ENCODE peak calls at places on chromosomes 5 and 9, in five cellular contexts. C, O, K, X and P are unnamed samples.
A peak's percentile ranks its signal among the peaks of the same experiment; 100 is the strongest.

GRCh38 chr5:112121268-112121667 is 297.8 kb downstream of the EPB41L4A start:
- DNase-seq in C (no peak), O (no peak), K (no peak), X (no peak), P (no peak)

GRCh38 chr9:21709464-21710058 is 92.9 kb upstream of the MTAP start:
- DNase-seq in C (peak; percentile 80), O (no peak), K (peak; percentile 37), X (no peak), P (peak; percentile 24)

GRCh38 chr9:138098908-138099791 is 221.6 kb downstream of the CACNA1B start:
- DNase-seq in C (no peak), O (no peak), K (no peak), X (no peak), P (peak; percentile 4)

GRCh38 chr9:35757527-35758275 is 3.6 kb upstream of the MSMP start:
- DNase-seq in C (no peak), O (no peak), K (peak; percentile 35), X (no peak), P (peak; percentile 72)

GRCh38 chr5:82815871-82816270 is 261.3 kb downstream of the TMEM167A start:
- DNase-seq in C (no peak), O (no peak), K (no peak), X (no peak), P (no peak)

GRCh38 chr5:66807743-66808142 is 211.6 kb downstream of the MAST4 start:
- DNase-seq in C (peak; percentile 2), O (no peak), K (peak; percentile 7), X (no peak), P (peak; percentile 39)

GRCh38 chr5:55441954-55442353 is 92.8 kb downstream of the PLPP1 start:
- DNase-seq in C (no peak), O (no peak), K (no peak), X (no peak), P (no peak)

GRCh38 chr9:128174062-128174461 is 14.0 kb downstream of the BBLN start:
- DNase-seq in C (no peak), O (no peak), K (no peak), X (no peak), P (no peak)

GRCh38 chr5:14864181-14864812 is 7.3 kb downstream of the ANKH start:
- DNase-seq in C (no peak), O (no peak), K (no peak), X (no peak), P (no peak)

GRCh38 chr9:123174079-123174478 is 94.3 kb downstream of the STRBP start:
- DNase-seq in C (no peak), O (no peak), K (no peak), X (no peak), P (no peak)

GRCh38 chr9:76192013-76192412 is 202.2 kb downstream of the RFK start:
- DNase-seq in C (no peak), O (no peak), K (no peak), X (no peak), P (no peak)

GRCh38 chr5:157172408-157172807 is 6.3 kb upstream of the GARIN3 start:
- DNase-seq in C (no peak), O (no peak), K (no peak), X (peak; percentile 98), P (no peak)

GRCh38 chr9:34988218-34989055 is 1.1 kb upstream of the DNAJB5 start:
- DNase-seq in C (no peak), O (peak; percentile 46), K (no peak), X (no peak), P (peak; percentile 54)

GRCh38 chr9:27183151-27183550 is 74.1 kb downstream of the TEK start:
- DNase-seq in C (no peak), O (no peak), K (no peak), X (no peak), P (no peak)

GRCh38 chr9:116687074-116687761 is at the start of gene TRIM32:
- DNase-seq in C (peak; percentile 51), O (peak; percentile 97), K (peak; percentile 86), X (peak; percentile 51), P (peak; percentile 98)

GRCh38 chr5:56814361-56814962 is 887 bp upstream of the MAP3K1 start:
- DNase-seq in C (no peak), O (no peak), K (peak; percentile 28), X (no peak), P (peak; percentile 71)

GRCh38 chr5:121378559-121379359 is 472.9 kb upstream of the FTMT start:
- DNase-seq in C (no peak), O (no peak), K (no peak), X (no peak), P (no peak)

GRCh38 chr5:125056641-125057345 is 310.4 kb upstream of the ZNF608 start:
- DNase-seq in C (no peak), O (no peak), K (no peak), X (no peak), P (no peak)

GRCh38 chr5:112776301-112776856 is 38.7 kb downstream of the APC start:
- DNase-seq in C (no peak), O (no peak), K (no peak), X (no peak), P (no peak)

GRCh38 chr5:104186100-104186499 is 623.5 kb upstream of the NUDT12 start:
- DNase-seq in C (peak; percentile 10), O (no peak), K (no peak), X (no peak), P (no peak)

GRCh38 chr9:110257971-110258370 is 1.7 kb upstream of the TXN start:
- DNase-seq in C (no peak), O (no peak), K (no peak), X (no peak), P (no peak)

GRCh38 chr9:121916008-121916407 is 177.1 kb downstream of the TTLL11 start:
- DNase-seq in C (no peak), O (no peak), K (no peak), X (no peak), P (no peak)

GRCh38 chr5:84724683-84725082 is 340.0 kb upstream of the EDIL3 start:
- DNase-seq in C (no peak), O (no peak), K (no peak), X (no peak), P (no peak)

GRCh38 chr9:13228431-13228830 is 51.1 kb downstream of the MPDZ start:
- DNase-seq in C (no peak), O (no peak), K (no peak), X (no peak), P (no peak)

GRCh38 chr9:134139081-134139480 is 3.2 kb downstream of the WDR5 start:
- DNase-seq in C (no peak), O (no peak), K (no peak), X (no peak), P (peak; percentile 50)

GRCh38 chr9:129140397-129141065 is 29.3 kb downstream of the PTPA start:
- DNase-seq in C (no peak), O (peak; percentile 75), K (peak; percentile 56), X (no peak), P (peak; percentile 68)

GRCh38 chr5:154972476-154973080 is 31.7 kb downstream of the MRPL22 start:
- DNase-seq in C (peak; percentile 35), O (peak; percentile 24), K (peak; percentile 35), X (no peak), P (peak; percentile 49)

GRCh38 chr5:68253612-68254341 is 38.2 kb downstream of the PIK3R1 start:
- DNase-seq in C (no peak), O (no peak), K (no peak), X (no peak), P (no peak)

GRCh38 chr5:67636850-67637524 is 440.4 kb upstream of the CD180 start:
- DNase-seq in C (no peak), O (no peak), K (no peak), X (no peak), P (no peak)

GRCh38 chr5:56527174-56527573 is 288.2 kb upstream of the MAP3K1 start:
- DNase-seq in C (no peak), O (no peak), K (no peak), X (no peak), P (no peak)

GRCh38 chr5:51397996-51398395 is 14.7 kb downstream of the ISL1 start:
- DNase-seq in C (no peak), O (no peak), K (no peak), X (no peak), P (no peak)

GRCh38 chr9:17777465-17777864 is 198.6 kb downstream of the SH3GL2 start:
- DNase-seq in C (no peak), O (no peak), K (no peak), X (no peak), P (no peak)

GRCh38 chr5:124512236-124512635 is 234.2 kb downstream of the ZNF608 start:
- DNase-seq in C (no peak), O (no peak), K (no peak), X (no peak), P (no peak)

GRCh38 chr5:59863777-59864176 is 29.7 kb downstream of the PDE4D start:
- DNase-seq in C (no peak), O (no peak), K (no peak), X (no peak), P (no peak)

GRCh38 chr5:43642428-43642827 is 39.4 kb downstream of the NNT start:
- DNase-seq in C (no peak), O (no peak), K (no peak), X (no peak), P (no peak)

GRCh38 chr9:99430301-99430700 is 208.2 kb downstream of the SEC61B start:
- DNase-seq in C (no peak), O (no peak), K (no peak), X (no peak), P (no peak)
- TF ChIP-seq SIN3A in C (no peak), O (no peak), K (no peak), X (no peak), P (no peak)

GRCh38 chr9:131008909-131009618 is at the start of gene LAMC3:
- DNase-seq in C (no peak), O (peak; percentile 67), K (no peak), X (no peak), P (peak; percentile 84)

GRCh38 chr9:131010482-131011273 is 1.7 kb downstream of the LAMC3 start:
- DNase-seq in C (no peak), O (peak; percentile 66), K (no peak), X (no peak), P (peak; percentile 31)

GRCh38 chr9:131008563-131008908 is 438 bp upstream of the LAMC3 start:
- DNase-seq in C (no peak), O (peak; percentile 71), K (no peak), X (no peak), P (no peak)

GRCh38 chr9:131008086-131008485 is 888 bp upstream of the LAMC3 start:
- DNase-seq in C (no peak), O (no peak), K (no peak), X (no peak), P (no peak)

DNA sequence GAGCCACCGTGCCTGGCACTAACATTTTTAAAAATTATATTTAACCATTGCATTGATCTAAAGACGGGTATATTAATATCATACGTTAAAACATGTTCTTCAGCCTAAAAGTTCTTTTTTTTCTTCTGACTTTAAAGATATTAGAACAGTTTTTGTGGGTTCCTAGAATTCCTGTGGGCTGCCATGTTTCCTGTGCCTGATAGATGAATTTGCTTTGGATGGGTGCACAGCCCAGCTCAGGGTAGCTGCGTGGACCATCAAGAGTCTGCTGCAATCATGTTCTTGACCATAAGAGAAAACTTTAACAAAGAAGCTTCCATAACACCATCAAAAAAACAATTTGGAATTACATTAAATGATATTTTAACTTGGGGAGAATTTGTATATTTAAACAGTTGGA is 2.4 kb upstream of the LAMC3 start:
- DNase-seq in C (no peak), O (no peak), K (no peak), X (no peak), P (no peak)
- TF ChIP-seq ZBTB33 in C (no peak), O (no peak), K (no peak), X (no peak), P (no peak)

GRCh38 chr9:136403538-136403914 is 3.6 kb upstream of the SNAPC4 start:
- DNase-seq in C (no peak), O (no peak), K (no peak), X (peak; percentile 51), P (no peak)
- TF ChIP-seq SIN3A in C (no peak), O (no peak), K (no peak), X (peak; percentile 45), P (no peak)

GRCh38 chr5:64384761-64385160 is 121.1 kb upstream of the RGS7BP start:
- DNase-seq in C (peak; percentile 2), O (no peak), K (peak; percentile 12), X (no peak), P (peak; percentile 1)
- TF ChIP-seq ZBTB33 in C (no peak), O (no peak), K (no peak), X (no peak), P (no peak)